ENCODE peak calls at places on chromosomes 13 and 19, in seven cellular contexts. F, R, N, H, O, J and K are unnamed samples.

GRCh38 chr19:35459414-35460082 is 11.5 kb downstream of the FFAR2 start:
- DNase-seq in F (no peak), R (no peak), N (no peak), H (peak), O (peak), J (no peak), K (peak)

GRCh38 chr13:33322474-33322827 is 36.9 kb upstream of the STARD13 start:
- DNase-seq in F (no peak), R (no peak), N (no peak), H (peak), O (peak), J (no peak), K (no peak)

GRCh38 chr13:46367622-46368327 is 19.3 kb downstream of the RUBCNL start:
- DNase-seq in F (no peak), R (no peak), N (no peak), H (no peak), O (no peak), J (no peak), K (no peak)

GRCh38 chr13:45781553-45782326 is 69.8 kb downstream of the SIAH3 start:
- DNase-seq in F (peak), R (no peak), N (no peak), H (peak), O (peak), J (no peak), K (no peak)

GRCh38 chr19:6536138-6536671 is 5.4 kb downstream of the TNFSF9 start:
- DNase-seq in F (no peak), R (peak), N (peak), H (no peak), O (peak), J (peak), K (peak)

GRCh38 chr19:4206818-4207484 is 22.4 kb upstream of the EBI3 start:
- DNase-seq in F (no peak), R (no peak), N (no peak), H (no peak), O (no peak), J (no peak), K (no peak)

GRCh38 chr13:98274921-98275487 is 97.9 kb upstream of the RNF113B start:
- DNase-seq in F (peak), R (no peak), N (no peak), H (no peak), O (no peak), J (no peak), K (no peak)

GRCh38 chr19:19256072-19256969 is 16.8 kb downstream of the TM6SF2 start:
- DNase-seq in F (no peak), R (peak), N (no peak), H (no peak), O (no peak), J (no peak), K (no peak)

GRCh38 chr19:18633321-18633720 is 3.5 kb upstream of the KLHL26 start:
- DNase-seq in F (no peak), R (no peak), N (no peak), H (no peak), O (no peak), J (no peak), K (no peak)

GRCh38 chr13:114212096-114212495 is 22.6 kb upstream of the CDC16 start:
- DNase-seq in F (no peak), R (no peak), N (no peak), H (no peak), O (no peak), J (no peak), K (no peak)

GRCh38 chr19:40610396-40611064 is 9.4 kb downstream of the LTBP4 start:
- DNase-seq in F (no peak), R (peak), N (no peak), H (peak), O (peak), J (no peak), K (peak)

GRCh38 chr13:32255744-32256120 is 59.4 kb downstream of the ZAR1L start:
- DNase-seq in F (peak), R (no peak), N (no peak), H (no peak), O (no peak), J (no peak), K (no peak)

GRCh38 chr13:66414196-66414800 is 815.8 kb downstream of the PCDH9 start:
- DNase-seq in F (no peak), R (no peak), N (no peak), H (no peak), O (no peak), J (no peak), K (no peak)

GRCh38 chr19:18700501-18701249 is 17.2 kb downstream of the CRTC1 start:
- DNase-seq in F (peak), R (peak), N (peak), H (peak), O (peak), J (peak), K (peak)

GRCh38 chr19:32876919-32877285 is 7.3 kb upstream of the SLC7A9 start:
- DNase-seq in F (no peak), R (no peak), N (no peak), H (no peak), O (no peak), J (no peak), K (no peak)

GRCh38 chr19:43784251-43784980 is 3.6 kb upstream of the KCNN4 start:
- DNase-seq in F (no peak), R (no peak), N (peak), H (peak), O (peak), J (peak), K (no peak)